ENCODE peak calls at places on chromosome 1, in four cellular contexts. One of them, this sample, is unnamed. For H3K36me3, the result is how much of the 10 kb centered on the place peaks cover.

GRCh38 chr1:201468844-201469644 is at the start of gene PHLDA3:
- DNase-seq in CD8-positive, alpha-beta T cell: no peak
- DNase-seq in tibial nerve: peak
- DNase-seq in PC-9: peak
- DNase-seq in this sample: no peak

GRCh38 chr1:100902365-100902764 is 6.5 kb downstream of the SLC30A7 start:
- DNase-seq in CD8-positive, alpha-beta T cell: no peak
- DNase-seq in tibial nerve: no peak
- DNase-seq in PC-9: no peak
- DNase-seq in this sample: no peak

GRCh38 chr1:211959221-211959620 is 76.1 kb downstream of the INTS7 start:
- DNase-seq in CD8-positive, alpha-beta T cell: no peak
- DNase-seq in tibial nerve: no peak
- DNase-seq in PC-9: no peak
- DNase-seq in this sample: no peak

GRCh38 chr1:205775717-205776056 is 405 bp upstream of the RAB29 start:
- DNase-seq in CD8-positive, alpha-beta T cell: no peak
- DNase-seq in tibial nerve: peak
- DNase-seq in PC-9: peak
- DNase-seq in this sample: no peak

GRCh38 chr1:8866173-8866791 is 12.2 kb downstream of the ENO1 start:
- DNase-seq in CD8-positive, alpha-beta T cell: no peak
- DNase-seq in tibial nerve: no peak
- DNase-seq in PC-9: no peak
- DNase-seq in this sample: no peak

GRCh38 chr1:116987256-116987555 is 14.4 kb upstream of the CD101 start:
- DNase-seq in CD8-positive, alpha-beta T cell: peak
- DNase-seq in tibial nerve: no peak
- DNase-seq in PC-9: no peak
- DNase-seq in this sample: no peak

GRCh38 chr1:61887076-61887867 is 145.0 kb downstream of the PATJ start:
- DNase-seq in CD8-positive, alpha-beta T cell: no peak
- DNase-seq in tibial nerve: peak
- DNase-seq in PC-9: no peak
- DNase-seq in this sample: no peak

GRCh38 chr1:91138959-91139358 is 117.1 kb upstream of the ZNF644 start:
- DNase-seq in CD8-positive, alpha-beta T cell: no peak
- DNase-seq in tibial nerve: no peak
- DNase-seq in PC-9: no peak
- DNase-seq in this sample: no peak

GRCh38 chr1:46406881-46407608 is 12.9 kb downstream of the FAAH start:
- DNase-seq in CD8-positive, alpha-beta T cell: no peak
- DNase-seq in tibial nerve: no peak
- DNase-seq in PC-9: no peak
- DNase-seq in this sample: no peak

GRCh38 chr1:114314098-114314497 is 160.4 kb upstream of the SYT6 start:
- DNase-seq in CD8-positive, alpha-beta T cell: no peak
- DNase-seq in tibial nerve: no peak
- DNase-seq in PC-9: no peak
- DNase-seq in this sample: no peak

GRCh38 chr1:205298191-205298994 is 23.2 kb downstream of the NUAK2 start:
- DNase-seq in CD8-positive, alpha-beta T cell: no peak
- DNase-seq in tibial nerve: no peak
- DNase-seq in PC-9: peak
- DNase-seq in this sample: peak

GRCh38 chr1:224637510-224637909 is 21.4 kb downstream of the CNIH3 start:
- DNase-seq in CD8-positive, alpha-beta T cell: no peak
- DNase-seq in tibial nerve: no peak
- DNase-seq in PC-9: no peak
- DNase-seq in this sample: no peak

GRCh38 chr1:99600782-99601181 is 45.1 kb upstream of the PALMD start:
- DNase-seq in CD8-positive, alpha-beta T cell: no peak
- DNase-seq in tibial nerve: no peak
- DNase-seq in PC-9: no peak
- DNase-seq in this sample: no peak

GRCh38 chr1:119549719-119550141 is 42.7 kb downstream of the HSD3B1 start:
- DNase-seq in CD8-positive, alpha-beta T cell: no peak
- DNase-seq in tibial nerve: peak
- DNase-seq in PC-9: peak
- DNase-seq in this sample: peak

DNA sequence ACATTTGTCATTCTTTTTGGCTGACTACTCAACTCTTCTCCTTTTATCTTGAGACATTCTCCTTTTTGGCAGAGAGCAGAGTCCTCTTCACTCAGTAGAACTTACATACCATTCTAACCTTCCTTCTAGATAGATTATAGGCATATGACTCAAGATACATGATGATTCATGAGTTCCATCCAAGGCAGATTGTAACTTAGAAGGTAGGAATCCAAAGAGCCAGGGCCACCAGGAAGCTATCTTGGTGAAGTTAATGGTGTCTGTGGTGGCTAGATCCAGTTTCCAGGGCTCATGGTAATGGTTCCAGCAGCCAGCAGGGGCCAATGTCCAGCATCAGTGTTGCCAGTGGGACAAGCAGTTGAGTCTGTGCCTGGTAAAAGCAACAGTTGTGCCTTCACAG is 76.1 kb upstream of the KIAA0040 start:
- DNase-seq in CD8-positive, alpha-beta T cell: no peak
- DNase-seq in tibial nerve: no peak
- DNase-seq in PC-9: peak
- DNase-seq in this sample: no peak
- H3K36me3 ChIP-seq in CD8-positive, alpha-beta T cell: under half
- H3K36me3 ChIP-seq in tibial nerve: under half
- H3K36me3 ChIP-seq in PC-9: under half
- H3K36me3 ChIP-seq in this sample: under half

GRCh38 chr1:42691157-42691498 is 8.9 kb downstream of the YBX1 start:
- DNase-seq in CD8-positive, alpha-beta T cell: no peak
- DNase-seq in tibial nerve: no peak
- DNase-seq in PC-9: no peak
- DNase-seq in this sample: no peak
- H3K36me3 ChIP-seq in CD8-positive, alpha-beta T cell: under half
- H3K36me3 ChIP-seq in tibial nerve: under half
- H3K36me3 ChIP-seq in PC-9: half or more
- H3K36me3 ChIP-seq in this sample: half or more

DNA sequence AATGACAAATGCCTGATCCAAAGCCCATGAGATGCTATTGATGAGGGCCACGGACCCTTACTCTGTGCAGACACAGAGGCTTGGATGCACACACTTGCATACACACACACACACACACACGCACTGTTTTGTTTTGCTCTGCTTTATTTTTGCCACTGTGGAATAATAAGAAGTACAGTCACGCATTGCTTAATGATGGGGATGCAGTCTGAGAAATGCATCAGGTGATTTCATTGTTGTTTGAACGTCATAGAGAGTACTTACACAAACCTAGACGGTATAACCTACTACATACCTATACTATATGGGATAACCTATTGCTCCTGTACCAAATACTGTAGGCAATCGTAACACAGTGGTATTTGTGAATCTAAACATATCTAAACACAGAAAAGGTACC is 104.4 kb downstream of the RHOU start:
- DNase-seq in CD8-positive, alpha-beta T cell: no peak
- DNase-seq in tibial nerve: no peak
- DNase-seq in PC-9: no peak
- DNase-seq in this sample: no peak
- H3K36me3 ChIP-seq in CD8-positive, alpha-beta T cell: under half
- H3K36me3 ChIP-seq in tibial nerve: under half
- H3K36me3 ChIP-seq in PC-9: under half
- H3K36me3 ChIP-seq in this sample: under half

GRCh38 chr1:52026278-52026677 is 7.3 kb downstream of the KTI12 start:
- DNase-seq in CD8-positive, alpha-beta T cell: no peak
- DNase-seq in tibial nerve: no peak
- DNase-seq in PC-9: no peak
- DNase-seq in this sample: no peak

DNA sequence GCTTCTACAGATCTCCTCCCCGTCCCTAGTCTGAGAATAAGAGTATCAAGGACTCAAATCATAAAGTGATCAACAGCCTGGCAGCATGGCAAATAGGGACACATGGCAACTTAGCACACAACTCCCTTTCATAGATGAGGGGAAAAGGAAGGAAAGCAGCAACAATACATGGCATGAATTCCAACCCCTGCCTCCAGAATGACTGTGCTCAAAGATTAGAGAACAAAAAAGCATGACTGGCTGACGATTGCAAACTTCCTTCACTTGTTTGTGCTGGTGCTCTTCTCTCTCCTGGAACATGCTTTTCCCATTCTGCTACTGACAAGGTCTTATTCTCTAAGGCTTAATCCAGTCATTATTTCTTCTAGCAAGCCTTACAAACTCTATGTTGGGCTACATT is 11.5 kb downstream of the KTI12 start:
- DNase-seq in CD8-positive, alpha-beta T cell: no peak
- DNase-seq in tibial nerve: no peak
- DNase-seq in PC-9: no peak
- DNase-seq in this sample: no peak
- H3K36me3 ChIP-seq in CD8-positive, alpha-beta T cell: under half
- H3K36me3 ChIP-seq in tibial nerve: under half
- H3K36me3 ChIP-seq in PC-9: under half
- H3K36me3 ChIP-seq in this sample: under half

GRCh38 chr1:32100359-32100758 is 7.5 kb upstream of the KPNA6 start:
- DNase-seq in CD8-positive, alpha-beta T cell: no peak
- DNase-seq in tibial nerve: no peak
- DNase-seq in PC-9: no peak
- DNase-seq in this sample: no peak

GRCh38 chr1:32099426-32099825 is 8.4 kb upstream of the KPNA6 start:
- DNase-seq in CD8-positive, alpha-beta T cell: no peak
- DNase-seq in tibial nerve: no peak
- DNase-seq in PC-9: no peak
- DNase-seq in this sample: no peak

GRCh38 chr1:32091591-32091990 is 16.3 kb upstream of the KPNA6 start:
- DNase-seq in CD8-positive, alpha-beta T cell: no peak
- DNase-seq in tibial nerve: no peak
- DNase-seq in PC-9: no peak
- DNase-seq in this sample: no peak

GRCh38 chr1:32091176-32091575 is 16.7 kb upstream of the KPNA6 start:
- DNase-seq in CD8-positive, alpha-beta T cell: no peak
- DNase-seq in tibial nerve: no peak
- DNase-seq in PC-9: no peak
- DNase-seq in this sample: no peak

GRCh38 chr1:32094721-32095521 is 12.9 kb upstream of the KPNA6 start:
- DNase-seq in CD8-positive, alpha-beta T cell: no peak
- DNase-seq in tibial nerve: no peak
- DNase-seq in PC-9: no peak
- DNase-seq in this sample: no peak
- H3K36me3 ChIP-seq in CD8-positive, alpha-beta T cell: under half
- H3K36me3 ChIP-seq in tibial nerve: under half
- H3K36me3 ChIP-seq in PC-9: under half
- H3K36me3 ChIP-seq in this sample: under half

GRCh38 chr1:169739980-169740379 is 6.1 kb upstream of the SELE start:
- DNase-seq in CD8-positive, alpha-beta T cell: no peak
- DNase-seq in tibial nerve: no peak
- DNase-seq in PC-9: no peak
- DNase-seq in this sample: no peak
- H3K36me3 ChIP-seq in CD8-positive, alpha-beta T cell: under half
- H3K36me3 ChIP-seq in tibial nerve: under half
- H3K36me3 ChIP-seq in PC-9: under half
- H3K36me3 ChIP-seq in this sample: under half

GRCh38 chr1:947958-948357 is 11.1 kb downstream of the NOC2L start:
- DNase-seq in CD8-positive, alpha-beta T cell: no peak
- DNase-seq in tibial nerve: no peak
- DNase-seq in PC-9: no peak
- DNase-seq in this sample: no peak
- H3K36me3 ChIP-seq in CD8-positive, alpha-beta T cell: under half
- H3K36me3 ChIP-seq in tibial nerve: under half
- H3K36me3 ChIP-seq in PC-9: under half
- H3K36me3 ChIP-seq in this sample: under half

GRCh38 chr1:232367293-232367692 is 262.6 kb downstream of the SIPA1L2 start:
- DNase-seq in CD8-positive, alpha-beta T cell: no peak
- DNase-seq in tibial nerve: no peak
- DNase-seq in PC-9: no peak
- DNase-seq in this sample: no peak

GRCh38 chr1:232368821-232369321 is 261.1 kb downstream of the SIPA1L2 start:
- DNase-seq in CD8-positive, alpha-beta T cell: no peak
- DNase-seq in tibial nerve: no peak
- DNase-seq in PC-9: no peak
- DNase-seq in this sample: no peak

GRCh38 chr1:232369912-232370311 is 260.0 kb downstream of the SIPA1L2 start:
- DNase-seq in CD8-positive, alpha-beta T cell: no peak
- DNase-seq in tibial nerve: no peak
- DNase-seq in PC-9: no peak
- DNase-seq in this sample: no peak

GRCh38 chr1:232372431-232373225 is 257.3 kb downstream of the SIPA1L2 start:
- DNase-seq in CD8-positive, alpha-beta T cell: no peak
- DNase-seq in tibial nerve: no peak
- DNase-seq in PC-9: no peak
- DNase-seq in this sample: no peak

DNA sequence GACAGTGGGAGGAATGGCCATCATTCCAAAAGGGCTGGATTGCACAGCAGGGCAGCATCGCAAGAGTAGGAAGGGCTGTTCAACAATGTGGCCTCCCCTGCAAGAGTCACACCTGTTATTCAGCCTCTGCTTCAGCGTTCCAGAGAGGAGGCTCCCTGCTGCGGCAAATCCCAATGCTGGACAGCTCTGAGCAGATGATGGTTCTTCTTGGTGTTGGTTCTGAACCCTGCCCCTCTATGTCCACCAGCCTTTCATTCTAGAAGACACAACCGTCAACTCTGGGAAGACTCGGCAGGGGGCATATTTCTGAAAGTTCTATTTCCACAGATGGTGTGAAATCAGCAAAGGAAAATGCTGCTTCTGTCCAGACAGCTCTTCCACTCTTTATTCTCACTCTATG is 260.5 kb downstream of the SIPA1L2 start:
- DNase-seq in CD8-positive, alpha-beta T cell: no peak
- DNase-seq in tibial nerve: no peak
- DNase-seq in PC-9: no peak
- DNase-seq in this sample: no peak
- H3K36me3 ChIP-seq in CD8-positive, alpha-beta T cell: under half
- H3K36me3 ChIP-seq in tibial nerve: under half
- H3K36me3 ChIP-seq in PC-9: under half
- H3K36me3 ChIP-seq in this sample: under half

DNA sequence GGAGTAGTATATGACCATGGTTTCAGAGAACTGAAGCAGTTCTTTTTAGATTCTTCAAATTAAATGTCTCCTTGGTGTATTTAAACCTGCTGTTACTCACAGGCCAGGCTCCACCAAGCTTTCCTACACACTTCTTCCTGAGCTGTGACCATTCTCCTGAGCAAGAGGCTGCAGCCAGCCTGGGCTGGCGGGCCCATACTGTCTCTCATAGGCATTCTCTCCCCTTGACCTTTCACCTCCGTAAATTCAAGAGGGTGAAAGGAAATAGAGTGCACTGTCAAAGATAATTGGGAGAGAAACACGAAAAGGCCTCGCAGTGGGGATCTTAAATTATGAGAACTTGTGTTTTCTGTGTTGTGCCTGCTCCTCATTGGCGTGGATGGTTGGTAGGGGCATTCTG is 2.3 kb downstream of the ARF1 start:
- DNase-seq in CD8-positive, alpha-beta T cell: no peak
- DNase-seq in tibial nerve: no peak
- DNase-seq in PC-9: no peak
- DNase-seq in this sample: no peak
- H3K36me3 ChIP-seq in CD8-positive, alpha-beta T cell: under half
- H3K36me3 ChIP-seq in tibial nerve: under half
- H3K36me3 ChIP-seq in PC-9: under half
- H3K36me3 ChIP-seq in this sample: under half